ENCODE peak calls at places on chromosomes 13 and 19, in seven cellular contexts. One of them, this sample, is unnamed.

GRCh38 chr19:14437578-14438140 is 4.6 kb downstream of the PKN1 start:
- DNase-seq in posterior cingulate gyrus: no peak
- DNase-seq in HFFc6: no peak
- DNase-seq in T follicular helper cell: no peak
- DNase-seq in hippocampal formation: no peak
- DNase-seq in Kasumi-1: no peak
- DNase-seq in neural crest cell: no peak
- DNase-seq in this sample: no peak

GRCh38 chr19:34041922-34042521 is 130.3 kb upstream of the LSM14A start:
- DNase-seq in hippocampal formation: peak
- DNase-seq in Kasumi-1: peak
- DNase-seq in T follicular helper cell: peak
- DNase-seq in posterior cingulate gyrus: peak
- DNase-seq in HFFc6: peak
- DNase-seq in neural crest cell: peak
- DNase-seq in this sample: peak

GRCh38 chr13:60012503-60012902 is 151.2 kb downstream of the DIAPH3 start:
- DNase-seq in T follicular helper cell: no peak
- DNase-seq in posterior cingulate gyrus: no peak
- DNase-seq in Kasumi-1: no peak
- DNase-seq in neural crest cell: no peak
- DNase-seq in HFFc6: no peak
- DNase-seq in hippocampal formation: no peak
- DNase-seq in this sample: no peak

GRCh38 chr19:33429891-33430673 is 56.6 kb downstream of the CEBPG start:
- DNase-seq in Kasumi-1: no peak
- DNase-seq in posterior cingulate gyrus: no peak
- DNase-seq in hippocampal formation: no peak
- DNase-seq in T follicular helper cell: peak
- DNase-seq in neural crest cell: no peak
- DNase-seq in HFFc6: no peak
- DNase-seq in this sample: peak

GRCh38 chr13:40063743-40064142 is 408.3 kb downstream of the COG6 start:
- DNase-seq in hippocampal formation: no peak
- DNase-seq in posterior cingulate gyrus: no peak
- DNase-seq in neural crest cell: no peak
- DNase-seq in T follicular helper cell: no peak
- DNase-seq in HFFc6: no peak
- DNase-seq in Kasumi-1: no peak
- DNase-seq in this sample: no peak

GRCh38 chr19:45768644-45769053 is 403 bp downstream of the SIX5 start:
- DNase-seq in HFFc6: no peak
- DNase-seq in neural crest cell: peak
- DNase-seq in T follicular helper cell: peak
- DNase-seq in hippocampal formation: no peak
- DNase-seq in posterior cingulate gyrus: no peak
- DNase-seq in Kasumi-1: peak
- DNase-seq in this sample: no peak

GRCh38 chr19:51698296-51698695 is 5.2 kb downstream of the SPACA6 start:
- DNase-seq in posterior cingulate gyrus: no peak
- DNase-seq in T follicular helper cell: no peak
- DNase-seq in HFFc6: peak
- DNase-seq in hippocampal formation: no peak
- DNase-seq in neural crest cell: no peak
- DNase-seq in Kasumi-1: no peak
- DNase-seq in this sample: no peak

GRCh38 chr19:13001166-13001501 is 5.9 kb downstream of the NFIX start:
- DNase-seq in Kasumi-1: no peak
- DNase-seq in neural crest cell: no peak
- DNase-seq in HFFc6: no peak
- DNase-seq in T follicular helper cell: no peak
- DNase-seq in posterior cingulate gyrus: peak
- DNase-seq in hippocampal formation: no peak
- DNase-seq in this sample: no peak

GRCh38 chr13:66714795-66715194 is 515.3 kb downstream of the PCDH9 start:
- DNase-seq in hippocampal formation: no peak
- DNase-seq in posterior cingulate gyrus: no peak
- DNase-seq in T follicular helper cell: no peak
- DNase-seq in Kasumi-1: peak
- DNase-seq in HFFc6: no peak
- DNase-seq in neural crest cell: no peak
- DNase-seq in this sample: no peak

GRCh38 chr13:51583875-51584730 is at the start of gene WDFY2:
- DNase-seq in T follicular helper cell: peak
- DNase-seq in Kasumi-1: peak
- DNase-seq in hippocampal formation: peak
- DNase-seq in neural crest cell: peak
- DNase-seq in posterior cingulate gyrus: peak
- DNase-seq in HFFc6: peak
- DNase-seq in this sample: peak